ENCODE peak calls at places on chromosomes 2 and 18, in eight cellular contexts. E is GM13977, I is A549, P is cardiac muscle cell, A is RWPE1, B is spleen, O is body of pancreas, L is mucosa of descending colon. Z is an unnamed sample.

GRCh38 chr18:42509702-42510424 is 554.8 kb downstream of the PIK3C3 start:
- DNase-seq in B (no peak), A (no peak), L (no peak), P (no peak), E (no peak), O (no peak), I (no peak), Z (no peak)

GRCh38 chr18:72147830-72148229 is 396.3 kb downstream of the CBLN2 start:
- DNase-seq in E (no peak), B (no peak), L (no peak), P (no peak), A (no peak), I (no peak), O (no peak), Z (no peak)

GRCh38 chr2:152466925-152467676 is 132.1 kb downstream of the FMNL2 start:
- DNase-seq in B (no peak), P (peak; percentile 67), A (peak; percentile 51), E (peak; percentile 56), L (no peak), I (no peak), O (peak; percentile 33), Z (no peak)

GRCh38 chr2:24920813-24921441 is 890 bp upstream of the ADCY3 start:
- DNase-seq in A (no peak), O (no peak), E (no peak), P (no peak), I (peak; percentile 75), B (peak; percentile 15), L (peak; percentile 55), Z (peak; percentile 34)

GRCh38 chr2:217901400-217901799 is 101.4 kb downstream of the TNS1 start:
- DNase-seq in A (no peak), B (no peak), O (no peak), P (no peak), L (no peak), I (no peak), E (no peak), Z (no peak)

GRCh38 chr2:238100821-238101771 is 956 bp downstream of the ESPNL start:
- DNase-seq in O (no peak), P (no peak), A (no peak), E (no peak), I (no peak), B (no peak), L (no peak), Z (no peak)

GRCh38 chr18:59810183-59810582 is 89.6 kb upstream of the PMAIP1 start:
- DNase-seq in I (no peak), A (no peak), B (no peak), P (no peak), L (no peak), E (no peak), O (no peak), Z (no peak)

GRCh38 chr2:232261776-232262175 is 116.8 kb upstream of the ALPP start:
- DNase-seq in E (no peak), O (no peak), P (no peak), I (no peak), L (no peak), A (no peak), B (no peak), Z (no peak)

GRCh38 chr18:24514439-24514838 is 54.0 kb downstream of the HRH4 start:
- DNase-seq in A (peak; percentile 39), L (no peak), B (no peak), E (peak; percentile 59), O (no peak), P (peak; percentile 50), I (peak; percentile 48), Z (peak; percentile 15)

GRCh38 chr2:61419129-61419528 is 51.8 kb downstream of the USP34 start:
- DNase-seq in I (no peak), B (no peak), L (no peak), A (no peak), E (no peak), P (no peak), O (no peak), Z (no peak)

GRCh38 chr2:134458454-134458853 is 204.6 kb downstream of the MGAT5 start:
- DNase-seq in I (no peak), P (no peak), O (no peak), B (no peak), E (no peak), L (no peak), A (no peak), Z (no peak)

GRCh38 chr2:201411421-201411820 is 39.8 kb downstream of the TRAK2 start:
- DNase-seq in B (no peak), I (no peak), L (no peak), P (peak; percentile 53), E (no peak), A (no peak), O (no peak), Z (no peak)

GRCh38 chr2:119319593-119319992 is 47.0 kb downstream of the C2orf76 start:
- DNase-seq in A (no peak), B (no peak), I (no peak), E (no peak), L (no peak), P (no peak), O (no peak), Z (no peak)
- TF ChIP-seq CTCF in A (no peak), B (no peak), I (no peak), E (no peak), L (no peak), P (no peak), O (no peak), Z (no peak)

GRCh38 chr18:75129717-75130477 is 79.0 kb downstream of the PTGR3 start:
- DNase-seq in O (no peak), A (no peak), P (no peak), E (no peak), B (peak; percentile 54), L (no peak), I (no peak), Z (no peak)

GRCh38 chr18:75131455-75132000 is 77.4 kb downstream of the PTGR3 start:
- DNase-seq in I (no peak), O (no peak), L (no peak), A (no peak), P (no peak), B (peak; percentile 66), E (no peak), Z (no peak)

GRCh38 chr18:75128911-75129716 is 79.8 kb downstream of the PTGR3 start:
- DNase-seq in A (no peak), B (peak; percentile 51), L (no peak), P (no peak), O (no peak), I (no peak), E (no peak), Z (no peak)

GRCh38 chr18:75132068-75132467 is 76.9 kb downstream of the PTGR3 start:
- DNase-seq in P (no peak), O (no peak), B (peak; percentile 35), E (no peak), A (no peak), I (no peak), L (no peak), Z (no peak)

DNA sequence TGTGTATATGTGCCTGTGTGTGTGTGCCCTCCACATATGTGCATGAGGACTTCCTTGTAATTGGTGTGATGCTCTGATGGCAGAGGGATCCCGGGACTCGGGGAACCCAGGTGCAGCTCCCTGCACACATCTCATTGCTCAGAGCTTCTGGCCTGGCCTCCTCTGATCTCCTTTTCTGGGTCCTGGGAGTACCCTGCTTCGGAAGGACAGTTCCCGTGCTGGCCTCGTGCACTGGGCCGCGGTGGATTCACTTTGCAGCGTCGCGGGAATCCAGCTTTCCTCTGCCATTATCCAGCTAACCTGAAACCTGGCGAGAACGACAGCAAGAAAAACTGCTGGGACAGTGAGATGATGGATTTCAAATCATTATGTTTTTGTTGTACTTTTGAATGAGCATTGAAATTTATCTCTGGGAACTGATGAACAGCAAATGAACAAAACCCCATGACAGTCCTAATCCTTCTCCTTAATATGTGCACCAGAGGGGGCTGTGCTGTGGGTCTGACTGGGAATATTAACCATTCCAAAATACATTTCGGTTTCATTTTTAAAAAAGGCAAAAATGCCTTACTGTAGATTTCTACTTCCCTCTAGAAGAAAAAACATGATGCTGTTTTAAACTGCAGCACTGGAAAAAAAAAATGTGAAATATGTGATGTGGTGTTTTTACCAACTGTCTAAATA is 78.2 kb downstream of the PTGR3 start:
- DNase-seq in P (peak; percentile 27), E (no peak), I (no peak), O (no peak), B (peak; percentile 32), A (no peak), L (no peak), Z (no peak)
- TF ChIP-seq CTCF in P (peak; percentile 22), E (no peak), I (no peak), O (no peak), B (no peak), A (no peak), L (no peak), Z (no peak)

DNA sequence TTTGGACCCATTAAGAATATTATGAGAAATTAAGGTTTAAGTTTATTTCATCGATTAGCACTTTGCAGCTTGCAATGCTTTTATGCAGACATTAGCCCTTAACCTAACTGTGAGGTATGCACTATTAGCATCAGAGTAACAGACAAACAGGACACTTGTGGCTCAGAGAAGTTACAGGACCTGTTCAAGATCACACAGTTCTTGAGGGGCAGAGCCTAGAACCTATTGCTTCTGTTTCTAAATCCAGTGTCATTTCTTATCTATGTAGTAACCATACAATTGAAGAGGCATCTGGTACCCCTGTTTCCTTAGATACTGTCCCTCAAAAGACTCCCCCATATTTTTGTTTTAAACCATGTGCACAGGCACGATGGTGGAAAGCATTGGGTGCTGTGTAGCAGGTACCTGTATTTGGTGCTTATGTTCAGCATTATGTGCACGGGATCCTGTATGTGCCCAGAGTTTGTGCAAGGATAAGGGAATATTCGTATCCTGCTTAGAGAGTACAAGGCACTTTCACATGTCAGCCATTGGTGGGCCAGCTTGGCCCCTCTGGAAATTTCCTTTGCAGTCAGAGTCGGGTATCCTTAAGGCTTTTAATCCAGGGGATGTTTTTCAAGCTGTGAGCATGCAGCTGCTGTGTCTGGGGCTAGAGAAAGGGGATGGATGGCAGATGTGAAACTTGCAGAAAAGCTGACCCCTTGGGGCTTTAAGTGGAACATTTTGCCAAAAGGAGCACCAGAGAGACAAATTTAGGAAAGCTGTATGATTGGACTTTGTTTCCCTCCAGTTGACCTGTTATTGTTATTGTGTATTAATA is 2.0 kb downstream of the LBH start:
- DNase-seq in L (no peak), O (no peak), P (no peak), E (no peak), B (peak; percentile 32), I (peak; percentile 22), A (no peak), Z (no peak)
- TF ChIP-seq CTCF in L (no peak), O (no peak), P (no peak), E (no peak), B (no peak), I (no peak), A (no peak), Z (no peak)

DNA sequence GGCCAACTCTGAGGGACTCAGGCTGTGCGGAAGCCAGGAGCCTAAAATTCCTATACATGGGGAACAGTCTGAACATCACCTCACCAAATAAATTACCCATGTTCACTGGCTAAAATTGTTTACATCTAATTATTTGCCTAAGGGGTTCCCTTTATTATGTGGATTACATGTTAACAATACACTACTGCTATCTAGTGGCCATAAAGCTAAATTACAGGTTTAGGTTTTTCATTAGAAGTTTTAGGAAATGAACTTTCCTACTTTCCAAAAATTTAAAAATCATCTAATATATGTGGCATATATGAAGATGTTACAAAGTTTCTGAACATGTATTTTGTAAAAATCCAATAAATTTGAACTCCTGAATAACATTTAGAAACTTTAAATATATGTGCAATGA is 40.3 kb downstream of the PLA2R1 start:
- DNase-seq in P (no peak), E (peak; percentile 15), O (no peak), L (no peak), I (peak; percentile 8), A (no peak), B (no peak), Z (no peak)
- TF ChIP-seq CTCF in P (peak; percentile 10), E (peak; percentile 45), O (no peak), L (peak; percentile 9), I (peak; percentile 36), A (peak; percentile 45), B (peak; percentile 40), Z (no peak)

Z was measured in Calu3.